ENCODE peak calls at places on chromosomes 4 and X, in eight cellular contexts. A, C, J, N, R, U, O and X are unnamed samples.

GRCh38 chr4:91171217-91171616 is 1044.0 kb downstream of the CCSER1 start:
- DNase-seq in R (no peak), U (no peak), O (no peak), J (no peak), C (no peak), N (no peak), A (no peak), X (no peak)

GRCh38 chrX:10618911-10619310 is 1.5 kb downstream of the MID1 start:
- DNase-seq in C (no peak), O (no peak), A (no peak), N (no peak), J (no peak), R (no peak), U (no peak), X (no peak)

GRCh38 chr4:115972967-115973366 is 859.5 kb upstream of the NDST4 start:
- DNase-seq in R (no peak), J (no peak), C (no peak), O (no peak), A (no peak), N (no peak), U (no peak), X (no peak)

GRCh38 chr4:23934915-23935314 is 45.1 kb upstream of the PPARGC1A start:
- DNase-seq in C (no peak), J (no peak), A (peak; percentile 73), R (no peak), N (no peak), U (no peak), O (peak; percentile 78), X (no peak)

GRCh38 chr4:52250124-52250523 is 199.0 kb downstream of the SPATA18 start:
- DNase-seq in A (no peak), R (no peak), N (no peak), C (no peak), O (peak; percentile 70), U (peak; percentile 67), J (no peak), X (no peak)

GRCh38 chr4:156193800-156194199 is 240.1 kb upstream of the CTSO start:
- DNase-seq in C (no peak), R (no peak), U (peak; percentile 63), A (peak; percentile 51), N (no peak), J (no peak), O (no peak), X (no peak)

GRCh38 chr4:139768913-139769312 is 103.3 kb downstream of the MGST2 start:
- DNase-seq in U (no peak), R (no peak), J (no peak), N (no peak), O (no peak), A (no peak), C (no peak), X (no peak)

GRCh38 chr4:73066928-73067327 is 2.6 kb downstream of the COX18 start:
- DNase-seq in R (no peak), O (no peak), C (no peak), U (no peak), J (no peak), A (no peak), N (no peak), X (no peak)

GRCh38 chr4:88008133-88008621 is 742 bp downstream of the PKD2 start:
- DNase-seq in N (peak; percentile 4), C (no peak), U (no peak), O (peak; percentile 76), R (peak; percentile 47), A (no peak), J (peak; percentile 69), X (peak; percentile 30)

GRCh38 chr4:122772311-122772710 is 39.8 kb downstream of the BBS12 start:
- DNase-seq in N (no peak), J (no peak), C (no peak), R (no peak), O (no peak), A (no peak), U (no peak), X (no peak)

GRCh38 chr4:117560329-117560728 is 474.0 kb upstream of the NDST3 start:
- DNase-seq in C (no peak), N (no peak), J (no peak), O (no peak), R (no peak), A (peak; percentile 8), U (no peak), X (no peak)

GRCh38 chrX:40895246-40895645 is 159.9 kb upstream of the MED14 start:
- DNase-seq in C (no peak), R (no peak), J (no peak), U (no peak), N (no peak), O (no peak), A (no peak), X (no peak)